ENCODE peak calls at places on chromosomes 2 and 18, in nine cellular contexts. T is B cell, H is epithelial cell of esophagus, B is sigmoid colon, K is Calu3, Y is esophagus squamous epithelium, V is ovary, G is body of pancreas, J is brain microvascular endothelial cell. X is an unnamed sample.

GRCh38 chr2:138030459-138030858 is 66.2 kb downstream of the HNMT start:
- DNase-seq in J (peak), G (no peak), K (no peak), B (no peak), V (no peak), Y (no peak), H (peak), T (no peak), X (no peak)

GRCh38 chr2:226683926-226684562 is 115.6 kb downstream of the IRS1 start:
- DNase-seq in G (no peak), Y (no peak), K (no peak), H (no peak), B (no peak), J (no peak), V (no peak), T (no peak), X (no peak)

GRCh38 chr2:216694201-216694825 is 1.0 kb downstream of the IGFBP5 start:
- DNase-seq in B (peak), J (peak), V (peak), H (peak), T (no peak), K (no peak), Y (no peak), G (peak), X (no peak)

GRCh38 chr18:12010187-12010802 is 29.0 kb downstream of the IMPA2 start:
- DNase-seq in V (no peak), T (no peak), J (no peak), H (no peak), G (peak), Y (no peak), K (no peak), B (no peak), X (peak)

GRCh38 chr2:192072261-192072660 is 122.5 kb downstream of the TMEFF2 start:
- DNase-seq in T (no peak), J (no peak), B (no peak), V (no peak), K (no peak), H (no peak), Y (no peak), G (no peak), X (no peak)

GRCh38 chr2:160471950-160472349 is 21.7 kb downstream of the RBMS1 start:
- DNase-seq in H (no peak), G (no peak), Y (no peak), V (no peak), T (no peak), K (no peak), B (no peak), J (no peak), X (no peak)

GRCh38 chr18:74515620-74516231 is 18.6 kb upstream of the CNDP1 start:
- DNase-seq in H (no peak), J (no peak), K (no peak), B (peak), V (no peak), Y (no peak), T (no peak), G (no peak), X (no peak)

GRCh38 chr2:43174368-43175186 is 51.8 kb downstream of the ZFP36L2 start:
- DNase-seq in B (no peak), J (no peak), V (no peak), Y (no peak), H (no peak), K (no peak), G (peak), T (peak), X (no peak)

GRCh38 chr2:152826880-152827279 is 108.5 kb downstream of the ARL6IP6 start:
- DNase-seq in V (no peak), H (peak), B (no peak), T (no peak), K (no peak), J (no peak), G (no peak), Y (no peak), X (no peak)

GRCh38 chr18:27713727-27714080 is 463.2 kb downstream of the CDH2 start:
- DNase-seq in J (peak), T (no peak), K (no peak), H (peak), B (no peak), V (no peak), Y (no peak), G (no peak), X (no peak)

GRCh38 chr2:54122939-54123338 is 7.5 kb downstream of the ACYP2 start:
- DNase-seq in J (peak), B (no peak), K (peak), H (peak), Y (no peak), V (no peak), G (no peak), T (no peak), X (no peak)

GRCh38 chr2:239735131-239735828 is 289.9 kb downstream of the NDUFA10 start:
- DNase-seq in B (no peak), K (no peak), G (no peak), Y (no peak), V (no peak), J (no peak), H (no peak), T (no peak), X (peak)

GRCh38 chr2:60891175-60891574 is 9.8 kb downstream of the REL start:
- DNase-seq in T (no peak), V (no peak), K (no peak), G (no peak), Y (no peak), B (no peak), H (no peak), J (no peak), X (no peak)

GRCh38 chr18:65409266-65409665 is 341.5 kb upstream of the CDH7 start:
- DNase-seq in V (no peak), B (no peak), Y (no peak), H (no peak), T (no peak), J (no peak), K (no peak), G (peak), X (no peak)

GRCh38 chr2:168691221-168691620 is 111.2 kb upstream of the NOSTRIN start:
- DNase-seq in Y (no peak), K (no peak), J (no peak), B (no peak), G (no peak), H (no peak), V (no peak), T (no peak), X (no peak)

GRCh38 chr2:112831956-112832567 is 4.5 kb downstream of the IL1B start:
- DNase-seq in H (no peak), B (no peak), K (no peak), G (no peak), T (no peak), J (no peak), Y (no peak), V (no peak), X (no peak)

GRCh38 chr2:176173679-176174381 is 14.6 kb upstream of the HOXD1 start:
- DNase-seq in T (no peak), K (no peak), B (no peak), G (no peak), Y (no peak), H (no peak), V (no peak), J (no peak), X (no peak)

GRCh38 chr18:65439184-65439583 is 311.6 kb upstream of the CDH7 start:
- DNase-seq in J (no peak), B (no peak), H (no peak), K (no peak), G (no peak), Y (no peak), T (no peak), V (no peak), X (no peak)

GRCh38 chr2:168961450-168962229 is 60.5 kb downstream of the G6PC2 start:
- DNase-seq in G (peak), Y (no peak), B (no peak), H (peak), V (no peak), K (peak), J (peak), T (peak), X (no peak)

GRCh38 chr2:112811841-112812306 is 24.7 kb downstream of the IL1B start:
- DNase-seq in G (peak), Y (no peak), J (peak), H (peak), T (no peak), B (no peak), V (no peak), K (peak), X (no peak)

GRCh38 chr2:23487735-23488492 is 102.9 kb downstream of the KLHL29 start:
- DNase-seq in B (no peak), G (no peak), H (peak), K (no peak), Y (no peak), J (peak), T (no peak), V (no peak), X (peak)

GRCh38 chr2:141020346-141020745 is 1110.5 kb downstream of the LRP1B start:
- DNase-seq in H (peak), J (no peak), G (no peak), V (no peak), B (no peak), K (no peak), Y (no peak), T (no peak), X (no peak)

GRCh38 chr2:197889041-197889440 is 84.6 kb downstream of the PLCL1 start:
- DNase-seq in H (peak), B (no peak), J (peak), T (peak), G (peak), K (no peak), V (no peak), Y (no peak), X (no peak)

GRCh38 chr2:10349725-10350124 is 47.0 kb downstream of the HPCAL1 start:
- DNase-seq in T (no peak), K (no peak), B (no peak), G (no peak), J (no peak), Y (no peak), V (no peak), H (no peak), X (no peak)
- TF ChIP-seq CTCF in T (no peak), K (no peak), B (no peak), G (no peak), J (no peak), Y (no peak), V (no peak), H (no peak), X (no peak)

GRCh38 chr2:84905181-84906107 is at the start of gene TMSB10:
- DNase-seq in J (peak), Y (peak), H (peak), B (peak), K (peak), G (peak), T (peak), V (peak), X (peak)
- TF ChIP-seq CTCF in J (no peak), Y (no peak), H (no peak), B (no peak), K (no peak), G (no peak), T (peak), V (no peak), X (peak)

GRCh38 chr2:208315081-208315788 is 49.2 kb downstream of the PIKFYVE start:
- DNase-seq in J (peak), G (no peak), H (peak), K (no peak), B (no peak), T (peak), V (no peak), Y (no peak), X (no peak)
- TF ChIP-seq CTCF in J (no peak), G (no peak), H (no peak), K (no peak), B (no peak), T (peak), V (no peak), Y (no peak), X (no peak)

GRCh38 chr2:185208261-185208660 is 530.3 kb upstream of the FSIP2 start:
- DNase-seq in H (peak), G (peak), T (no peak), K (peak), B (no peak), Y (no peak), V (no peak), J (peak), X (no peak)
- TF ChIP-seq CTCF in H (peak), G (peak), T (no peak), K (peak), B (no peak), Y (no peak), V (no peak), J (peak), X (peak)

DNA sequence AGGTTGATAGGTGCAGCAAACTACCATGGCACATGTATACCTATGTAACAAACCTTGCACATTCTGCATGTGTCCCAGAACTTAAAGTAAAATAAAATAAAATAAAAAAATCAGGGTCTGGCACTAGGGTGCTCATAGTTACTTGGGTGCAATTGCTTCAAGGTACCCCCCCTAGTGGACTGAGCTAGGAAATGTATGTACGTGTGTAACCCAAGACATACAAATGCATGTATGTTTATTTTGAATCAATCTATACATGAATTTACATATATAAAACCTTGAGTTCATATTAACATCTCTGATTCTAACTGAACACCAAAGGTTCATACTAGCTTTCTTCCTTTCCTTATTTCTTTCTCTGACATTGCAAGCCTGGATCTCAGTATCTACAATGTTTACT is 51.5 kb downstream of the USP37 start:
- DNase-seq in T (peak), B (no peak), Y (no peak), V (no peak), G (no peak), K (no peak), H (peak), J (peak), X (no peak)
- TF ChIP-seq CTCF in T (peak), B (no peak), Y (no peak), V (no peak), G (no peak), K (peak), H (peak), J (peak), X (peak)